ENCODE peak calls at places on chromosomes 13 and 19, in seven cellular contexts. One of them, this sample, is unnamed.

GRCh38 chr19:46218160-46218559 is 11.4 kb upstream of the IGFL1 start:
- DNase-seq in AG09319: no peak
- DNase-seq in AG10803: no peak
- DNase-seq in neural progenitor cell: peak
- DNase-seq in progenitor cell of endocrine pancreas: peak
- DNase-seq in type B pancreatic cell: no peak
- DNase-seq in heart right ventricle: no peak
- DNase-seq in this sample: no peak

GRCh38 chr13:31797154-31797775 is 57.9 kb downstream of the RXFP2 start:
- DNase-seq in AG10803: peak
- DNase-seq in AG09319: no peak
- DNase-seq in type B pancreatic cell: no peak
- DNase-seq in neural progenitor cell: peak
- DNase-seq in heart right ventricle: no peak
- DNase-seq in progenitor cell of endocrine pancreas: no peak
- DNase-seq in this sample: no peak

GRCh38 chr13:99690426-99691189 is 189.3 kb downstream of the TM9SF2 start:
- DNase-seq in AG09319: no peak
- DNase-seq in heart right ventricle: no peak
- DNase-seq in neural progenitor cell: peak
- DNase-seq in AG10803: no peak
- DNase-seq in type B pancreatic cell: no peak
- DNase-seq in progenitor cell of endocrine pancreas: no peak
- DNase-seq in this sample: no peak

GRCh38 chr19:1489463-1489971 is 633 bp downstream of the PCSK4 start:
- DNase-seq in neural progenitor cell: no peak
- DNase-seq in heart right ventricle: no peak
- DNase-seq in progenitor cell of endocrine pancreas: no peak
- DNase-seq in AG09319: no peak
- DNase-seq in AG10803: no peak
- DNase-seq in type B pancreatic cell: peak
- DNase-seq in this sample: no peak

GRCh38 chr13:51935326-51936171 is 73.8 kb downstream of the CCDC70 start:
- DNase-seq in AG10803: no peak
- DNase-seq in heart right ventricle: no peak
- DNase-seq in progenitor cell of endocrine pancreas: peak
- DNase-seq in type B pancreatic cell: no peak
- DNase-seq in AG09319: no peak
- DNase-seq in neural progenitor cell: peak
- DNase-seq in this sample: no peak

GRCh38 chr19:41427647-41428480 is 690 bp upstream of the B3GNT8 start:
- DNase-seq in heart right ventricle: peak
- DNase-seq in type B pancreatic cell: no peak
- DNase-seq in progenitor cell of endocrine pancreas: no peak
- DNase-seq in AG10803: peak
- DNase-seq in AG09319: no peak
- DNase-seq in neural progenitor cell: peak
- DNase-seq in this sample: no peak

GRCh38 chr19:49441210-49441959 is at the start of gene SLC17A7:
- DNase-seq in progenitor cell of endocrine pancreas: no peak
- DNase-seq in heart right ventricle: peak
- DNase-seq in type B pancreatic cell: no peak
- DNase-seq in AG09319: no peak
- DNase-seq in AG10803: no peak
- DNase-seq in neural progenitor cell: peak
- DNase-seq in this sample: no peak

GRCh38 chr19:54151362-54152035 is 8.0 kb downstream of the LENG1 start:
- DNase-seq in neural progenitor cell: no peak
- DNase-seq in type B pancreatic cell: no peak
- DNase-seq in progenitor cell of endocrine pancreas: no peak
- DNase-seq in AG10803: no peak
- DNase-seq in AG09319: no peak
- DNase-seq in heart right ventricle: no peak
- DNase-seq in this sample: no peak

GRCh38 chr19:1082165-1082927 is 12.8 kb downstream of the POLR2E start:
- DNase-seq in AG10803: no peak
- DNase-seq in neural progenitor cell: peak
- DNase-seq in AG09319: no peak
- DNase-seq in progenitor cell of endocrine pancreas: peak
- DNase-seq in type B pancreatic cell: peak
- DNase-seq in heart right ventricle: peak
- DNase-seq in this sample: no peak

GRCh38 chr13:110617326-110618072 is 2.2 kb downstream of the NAXD start:
- DNase-seq in progenitor cell of endocrine pancreas: no peak
- DNase-seq in type B pancreatic cell: no peak
- DNase-seq in AG10803: peak
- DNase-seq in neural progenitor cell: no peak
- DNase-seq in heart right ventricle: no peak
- DNase-seq in AG09319: peak
- DNase-seq in this sample: no peak

GRCh38 chr19:10120538-10121198 is 969 bp upstream of the EIF3G start:
- DNase-seq in neural progenitor cell: no peak
- DNase-seq in AG10803: peak
- DNase-seq in type B pancreatic cell: no peak
- DNase-seq in AG09319: peak
- DNase-seq in heart right ventricle: no peak
- DNase-seq in progenitor cell of endocrine pancreas: no peak
- DNase-seq in this sample: no peak

GRCh38 chr13:23959231-23959862 is 62.0 kb upstream of the C1QTNF9B start:
- DNase-seq in type B pancreatic cell: no peak
- DNase-seq in neural progenitor cell: no peak
- DNase-seq in AG10803: peak
- DNase-seq in progenitor cell of endocrine pancreas: no peak
- DNase-seq in AG09319: no peak
- DNase-seq in heart right ventricle: no peak
- DNase-seq in this sample: no peak

GRCh38 chr19:1245884-1246816 is 2.2 kb upstream of the MIDN start:
- DNase-seq in progenitor cell of endocrine pancreas: no peak
- DNase-seq in type B pancreatic cell: no peak
- DNase-seq in AG09319: no peak
- DNase-seq in heart right ventricle: peak
- DNase-seq in neural progenitor cell: peak
- DNase-seq in AG10803: no peak
- DNase-seq in this sample: no peak

GRCh38 chr19:4606921-4607678 is 32.2 kb upstream of the TNFAIP8L1 start:
- DNase-seq in progenitor cell of endocrine pancreas: peak
- DNase-seq in type B pancreatic cell: peak
- DNase-seq in heart right ventricle: peak
- DNase-seq in AG09319: no peak
- DNase-seq in neural progenitor cell: peak
- DNase-seq in AG10803: no peak
- DNase-seq in this sample: no peak

GRCh38 chr13:26926371-26926770 is 165.8 kb upstream of the GPR12 start:
- DNase-seq in AG09319: no peak
- DNase-seq in heart right ventricle: no peak
- DNase-seq in AG10803: no peak
- DNase-seq in type B pancreatic cell: no peak
- DNase-seq in neural progenitor cell: no peak
- DNase-seq in progenitor cell of endocrine pancreas: no peak
- DNase-seq in this sample: no peak

GRCh38 chr13:38730332-38730731 is 43.5 kb downstream of the FREM2 start:
- DNase-seq in heart right ventricle: no peak
- DNase-seq in AG10803: no peak
- DNase-seq in AG09319: no peak
- DNase-seq in progenitor cell of endocrine pancreas: no peak
- DNase-seq in neural progenitor cell: peak
- DNase-seq in type B pancreatic cell: no peak
- DNase-seq in this sample: no peak

GRCh38 chr19:40090256-40091204 is at the start of gene ZNF780A:
- DNase-seq in AG09319: no peak
- DNase-seq in neural progenitor cell: peak
- DNase-seq in type B pancreatic cell: peak
- DNase-seq in AG10803: peak
- DNase-seq in heart right ventricle: peak
- DNase-seq in progenitor cell of endocrine pancreas: peak
- DNase-seq in this sample: peak

GRCh38 chr13:110197041-110197440 is 109.9 kb downstream of the COL4A1 start:
- DNase-seq in heart right ventricle: no peak
- DNase-seq in type B pancreatic cell: no peak
- DNase-seq in AG10803: peak
- DNase-seq in neural progenitor cell: no peak
- DNase-seq in progenitor cell of endocrine pancreas: no peak
- DNase-seq in AG09319: no peak
- DNase-seq in this sample: no peak

GRCh38 chr19:49502866-49503581 is 6.8 kb downstream of the RPS11 start:
- DNase-seq in type B pancreatic cell: no peak
- DNase-seq in AG09319: peak
- DNase-seq in neural progenitor cell: peak
- DNase-seq in heart right ventricle: no peak
- DNase-seq in progenitor cell of endocrine pancreas: no peak
- DNase-seq in AG10803: peak
- DNase-seq in this sample: no peak

GRCh38 chr19:17021328-17021727 is 5.3 kb downstream of the CPAMD8 start:
- DNase-seq in type B pancreatic cell: no peak
- DNase-seq in progenitor cell of endocrine pancreas: no peak
- DNase-seq in heart right ventricle: no peak
- DNase-seq in AG09319: no peak
- DNase-seq in neural progenitor cell: no peak
- DNase-seq in AG10803: no peak
- DNase-seq in this sample: no peak

GRCh38 chr19:53537523-53538377 is at the start of gene ZNF331:
- DNase-seq in type B pancreatic cell: peak
- DNase-seq in AG10803: peak
- DNase-seq in AG09319: peak
- DNase-seq in heart right ventricle: peak
- DNase-seq in neural progenitor cell: peak
- DNase-seq in progenitor cell of endocrine pancreas: peak
- DNase-seq in this sample: peak

GRCh38 chr13:32216281-32216680 is 98.9 kb downstream of the ZAR1L start:
- DNase-seq in neural progenitor cell: no peak
- DNase-seq in AG09319: no peak
- DNase-seq in progenitor cell of endocrine pancreas: no peak
- DNase-seq in heart right ventricle: no peak
- DNase-seq in AG10803: no peak
- DNase-seq in type B pancreatic cell: no peak
- DNase-seq in this sample: no peak

GRCh38 chr19:13652810-13653590 is 111.3 kb upstream of the MRI1 start:
- DNase-seq in neural progenitor cell: no peak
- DNase-seq in type B pancreatic cell: no peak
- DNase-seq in AG10803: no peak
- DNase-seq in heart right ventricle: no peak
- DNase-seq in AG09319: no peak
- DNase-seq in progenitor cell of endocrine pancreas: no peak
- DNase-seq in this sample: no peak

GRCh38 chr19:10346509-10346908 is 7.1 kb upstream of the ICAM3 start:
- DNase-seq in progenitor cell of endocrine pancreas: no peak
- DNase-seq in neural progenitor cell: no peak
- DNase-seq in heart right ventricle: no peak
- DNase-seq in type B pancreatic cell: no peak
- DNase-seq in AG09319: no peak
- DNase-seq in AG10803: no peak
- DNase-seq in this sample: no peak

GRCh38 chr19:34237939-34238338 is 16.4 kb upstream of the GARRE1 start:
- DNase-seq in AG10803: no peak
- DNase-seq in progenitor cell of endocrine pancreas: no peak
- DNase-seq in type B pancreatic cell: no peak
- DNase-seq in neural progenitor cell: no peak
- DNase-seq in heart right ventricle: no peak
- DNase-seq in AG09319: no peak
- DNase-seq in this sample: no peak

GRCh38 chr19:3278749-3279148 is 54.3 kb downstream of the CELF5 start:
- DNase-seq in AG10803: no peak
- DNase-seq in AG09319: no peak
- DNase-seq in type B pancreatic cell: no peak
- DNase-seq in heart right ventricle: no peak
- DNase-seq in progenitor cell of endocrine pancreas: no peak
- DNase-seq in neural progenitor cell: no peak
- DNase-seq in this sample: no peak

GRCh38 chr19:3281026-3281425 is 56.6 kb downstream of the CELF5 start:
- DNase-seq in heart right ventricle: no peak
- DNase-seq in neural progenitor cell: no peak
- DNase-seq in progenitor cell of endocrine pancreas: no peak
- DNase-seq in type B pancreatic cell: no peak
- DNase-seq in AG09319: no peak
- DNase-seq in AG10803: no peak
- DNase-seq in this sample: no peak

GRCh38 chr19:3278294-3278693 is 53.8 kb downstream of the CELF5 start:
- DNase-seq in neural progenitor cell: no peak
- DNase-seq in progenitor cell of endocrine pancreas: no peak
- DNase-seq in AG10803: no peak
- DNase-seq in AG09319: no peak
- DNase-seq in heart right ventricle: no peak
- DNase-seq in type B pancreatic cell: no peak
- DNase-seq in this sample: no peak

GRCh38 chr19:3277649-3278048 is 53.2 kb downstream of the CELF5 start:
- DNase-seq in type B pancreatic cell: no peak
- DNase-seq in AG10803: no peak
- DNase-seq in AG09319: no peak
- DNase-seq in neural progenitor cell: no peak
- DNase-seq in heart right ventricle: no peak
- DNase-seq in progenitor cell of endocrine pancreas: no peak
- DNase-seq in this sample: no peak

GRCh38 chr19:3279306-3279705 is 54.8 kb downstream of the CELF5 start:
- DNase-seq in AG09319: no peak
- DNase-seq in progenitor cell of endocrine pancreas: no peak
- DNase-seq in neural progenitor cell: no peak
- DNase-seq in type B pancreatic cell: no peak
- DNase-seq in heart right ventricle: no peak
- DNase-seq in AG10803: no peak
- DNase-seq in this sample: no peak
- TF ChIP-seq CTCF in AG09319: no peak
- TF ChIP-seq CTCF in progenitor cell of endocrine pancreas: no peak
- TF ChIP-seq CTCF in neural progenitor cell: no peak
- TF ChIP-seq CTCF in type B pancreatic cell: no peak
- TF ChIP-seq CTCF in heart right ventricle: no peak
- TF ChIP-seq CTCF in AG10803: no peak
- TF ChIP-seq CTCF in this sample: no peak

GRCh38 chr19:28427256-28428083 is 785.5 kb downstream of the UQCRFS1 start:
- DNase-seq in AG10803: peak
- DNase-seq in type B pancreatic cell: no peak
- DNase-seq in neural progenitor cell: no peak
- DNase-seq in heart right ventricle: no peak
- DNase-seq in progenitor cell of endocrine pancreas: no peak
- DNase-seq in AG09319: no peak
- DNase-seq in this sample: no peak
- TF ChIP-seq CTCF in AG10803: no peak
- TF ChIP-seq CTCF in type B pancreatic cell: no peak
- TF ChIP-seq CTCF in neural progenitor cell: no peak
- TF ChIP-seq CTCF in heart right ventricle: no peak
- TF ChIP-seq CTCF in progenitor cell of endocrine pancreas: no peak
- TF ChIP-seq CTCF in AG09319: no peak
- TF ChIP-seq CTCF in this sample: no peak

DNA sequence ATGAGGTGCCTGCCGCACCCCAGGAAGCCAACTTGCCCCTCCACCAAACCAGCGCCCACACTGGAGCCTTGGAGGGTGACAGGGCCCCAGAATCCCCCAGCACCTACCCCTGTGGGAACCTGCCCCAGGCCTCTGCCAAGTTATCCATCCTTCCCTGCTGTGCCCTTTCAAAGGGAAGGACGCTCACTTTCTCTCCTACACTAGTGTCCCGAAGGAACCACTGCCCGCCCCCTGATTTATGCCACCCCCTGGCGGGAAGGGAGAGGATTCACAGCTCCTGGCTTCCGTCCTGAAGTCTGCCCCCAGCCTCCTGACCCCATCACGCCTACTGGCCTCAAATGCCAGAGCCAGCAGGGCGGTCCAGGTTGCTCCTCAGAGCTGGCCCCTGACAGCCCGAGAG is 1.4 kb downstream of the EVI5L start:
- DNase-seq in heart right ventricle: no peak
- DNase-seq in type B pancreatic cell: no peak
- DNase-seq in progenitor cell of endocrine pancreas: no peak
- DNase-seq in neural progenitor cell: peak
- DNase-seq in AG09319: no peak
- DNase-seq in AG10803: peak
- DNase-seq in this sample: no peak
- TF ChIP-seq CTCF in heart right ventricle: no peak
- TF ChIP-seq CTCF in type B pancreatic cell: peak
- TF ChIP-seq CTCF in progenitor cell of endocrine pancreas: peak
- TF ChIP-seq CTCF in neural progenitor cell: peak
- TF ChIP-seq CTCF in AG09319: peak
- TF ChIP-seq CTCF in AG10803: peak
- TF ChIP-seq CTCF in this sample: no peak

GRCh38 chr13:103772576-103772975 is 706.4 kb upstream of the SLC10A2 start:
- DNase-seq in AG10803: no peak
- DNase-seq in progenitor cell of endocrine pancreas: no peak
- DNase-seq in neural progenitor cell: no peak
- DNase-seq in heart right ventricle: no peak
- DNase-seq in AG09319: no peak
- DNase-seq in type B pancreatic cell: no peak
- DNase-seq in this sample: no peak
- TF ChIP-seq CTCF in AG10803: no peak
- TF ChIP-seq CTCF in progenitor cell of endocrine pancreas: peak
- TF ChIP-seq CTCF in neural progenitor cell: peak
- TF ChIP-seq CTCF in heart right ventricle: no peak
- TF ChIP-seq CTCF in AG09319: no peak
- TF ChIP-seq CTCF in type B pancreatic cell: peak
- TF ChIP-seq CTCF in this sample: no peak